ENCODE peak calls at places on chromosomes 5 and 9, in five cellular contexts. J is pancreas, K is SK-N-SH, X is heart right ventricle, D is PC-9. U is an unnamed sample.
A peak's percentile ranks its signal among the peaks of the same experiment; 100 is the strongest.

GRCh38 chr5:77294212-77294611 is 83.7 kb downstream of the PDE8B start:
- DNase-seq in K (no peak), D (no peak), X (no peak), J (no peak), U (no peak)

GRCh38 chr9:92971776-92972175 is 24.5 kb downstream of the FGD3 start:
- DNase-seq in K (no peak), J (no peak), D (no peak), X (no peak), U (no peak)

GRCh38 chr5:140420226-140420570 is 18.6 kb downstream of the ANKHD1 start:
- DNase-seq in J (no peak), K (no peak), X (no peak), D (no peak), U (no peak)

GRCh38 chr5:33401482-33402390 is 39.0 kb upstream of the TARS1 start:
- DNase-seq in K (no peak), J (no peak), D (peak; percentile 76), X (no peak), U (no peak)

GRCh38 chr9:19440376-19440775 is 31.6 kb downstream of the ACER2 start:
- DNase-seq in D (no peak), K (no peak), X (no peak), J (no peak), U (no peak)

GRCh38 chr9:3136999-3137675 is 293.2 kb upstream of the PUM3 start:
- DNase-seq in D (no peak), J (no peak), X (no peak), K (no peak), U (no peak)

GRCh38 chr5:23284656-23285055 is 222.8 kb upstream of the PRDM9 start:
- DNase-seq in X (no peak), J (no peak), K (no peak), D (no peak), U (no peak)

GRCh38 chr5:137710086-137710485 is 25.8 kb downstream of the KLHL3 start:
- DNase-seq in K (no peak), D (no peak), J (no peak), X (no peak), U (no peak)

GRCh38 chr9:117709936-117710335 is 5.7 kb downstream of the TLR4 start:
- DNase-seq in J (no peak), D (no peak), K (no peak), X (no peak), U (no peak)

GRCh38 chr5:8184455-8185063 is 315.6 kb downstream of the MTRR start:
- DNase-seq in X (no peak), D (peak; percentile 53), K (peak; percentile 51), J (peak; percentile 72), U (no peak)

GRCh38 chr5:137073192-137073591 is 425.9 kb downstream of the SPOCK1 start:
- DNase-seq in D (no peak), K (no peak), J (no peak), X (no peak), U (no peak)

GRCh38 chr9:135100241-135101067 is 13.0 kb downstream of the OLFM1 start:
- DNase-seq in J (no peak), D (no peak), K (no peak), X (no peak), U (no peak)

GRCh38 chr5:71482132-71482531 is 26.7 kb downstream of the BDP1 start:
- DNase-seq in J (no peak), K (no peak), D (peak; percentile 35), X (peak; percentile 14), U (no peak)

GRCh38 chr5:75611324-75612210 is at the start of gene ANKDD1B:
- DNase-seq in K (peak; percentile 23), D (peak; percentile 16), X (peak; percentile 14), J (peak; percentile 47), U (no peak)

GRCh38 chr5:72210913-72211670 is 103.8 kb downstream of the MAP1B start:
- DNase-seq in K (no peak), J (peak; percentile 62), X (peak; percentile 52), D (peak; percentile 50), U (no peak)

GRCh38 chr5:158992104-158992740 is 107.5 kb downstream of the EBF1 start:
- DNase-seq in K (no peak), J (no peak), X (no peak), D (no peak), U (no peak)

GRCh38 chr5:110054240-110054639 is 364.5 kb downstream of the MAN2A1 start:
- DNase-seq in X (peak; percentile 25), D (no peak), K (peak; percentile 10), J (no peak), U (peak; percentile 36)

GRCh38 chr5:149221326-149221725 is 50.3 kb upstream of the AFAP1L1 start:
- DNase-seq in X (no peak), K (no peak), J (no peak), D (no peak), U (no peak)

GRCh38 chr9:15187589-15187988 is 119.4 kb downstream of the TTC39B start:
- DNase-seq in J (no peak), K (no peak), X (no peak), D (no peak), U (no peak)

GRCh38 chr9:113913426-113914195 is 37.5 kb downstream of the ZNF618 start:
- DNase-seq in X (no peak), D (no peak), J (no peak), K (no peak), U (no peak)

GRCh38 chr5:157148734-157149615 is 6.3 kb upstream of the MED7 start:
- DNase-seq in X (peak; percentile 68), J (peak; percentile 33), D (peak; percentile 54), K (peak; percentile 65), U (peak; percentile 74)

GRCh38 chr5:66945389-66946349 is 250.9 kb downstream of the CD180 start:
- DNase-seq in X (no peak), D (no peak), K (no peak), J (no peak), U (no peak)

GRCh38 chr5:73232266-73233041 is 59.5 kb downstream of the TMEM174 start:
- DNase-seq in J (no peak), X (no peak), D (no peak), K (peak; percentile 44), U (no peak)

GRCh38 chr5:73233461-73234151 is 60.6 kb downstream of the TMEM174 start:
- DNase-seq in D (no peak), X (no peak), J (no peak), K (peak; percentile 74), U (no peak)

GRCh38 chr5:73234156-73234555 is 61.2 kb downstream of the TMEM174 start:
- DNase-seq in J (no peak), X (no peak), K (no peak), D (no peak), U (no peak)

GRCh38 chr5:73231245-73231778 is 58.3 kb downstream of the TMEM174 start:
- DNase-seq in X (no peak), K (no peak), J (no peak), D (no peak), U (no peak)

GRCh38 chr5:73233053-73233460 is 60.1 kb downstream of the TMEM174 start:
- DNase-seq in D (no peak), J (no peak), K (no peak), X (no peak), U (no peak)
- H3K4me3 ChIP-seq in D (no peak overlapping the region), J (peak overlapping the region; percentile 52), K (no peak overlapping the region), X (peak overlapping the region; percentile 49), U (peak overlapping the region; percentile 45)

GRCh38 chr5:143064661-143065060 is 294.5 kb downstream of the ARHGAP26 start:
- DNase-seq in K (no peak), D (no peak), J (no peak), X (no peak), U (no peak)

GRCh38 chr5:143061161-143061945 is 291.2 kb downstream of the ARHGAP26 start:
- DNase-seq in J (no peak), D (no peak), X (no peak), K (no peak), U (no peak)

GRCh38 chr5:143064207-143064606 is 294.0 kb downstream of the ARHGAP26 start:
- DNase-seq in X (no peak), J (no peak), K (no peak), D (no peak), U (no peak)

GRCh38 chr5:143063175-143063970 is 293.2 kb downstream of the ARHGAP26 start:
- DNase-seq in X (peak; percentile 77), J (no peak), K (no peak), D (no peak), U (no peak)

DNA sequence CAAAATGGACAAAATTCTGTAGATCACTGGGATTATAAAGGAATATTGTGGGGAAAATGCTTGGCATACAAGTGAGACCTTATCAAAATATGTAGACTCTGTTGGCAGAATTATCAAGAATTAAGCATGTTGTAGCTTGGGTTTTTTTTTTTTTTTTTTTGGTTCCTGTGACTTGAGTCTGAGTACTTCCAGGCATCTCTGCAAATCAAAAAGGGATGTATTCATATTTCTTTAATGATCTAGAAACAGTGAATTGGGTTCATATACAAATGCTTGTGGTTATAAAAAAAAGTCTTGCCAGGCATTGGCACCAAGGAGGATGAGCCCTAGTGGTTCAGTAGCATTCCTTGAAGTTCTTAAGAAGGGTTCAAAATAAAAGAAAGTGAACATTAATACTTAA is 292.2 kb downstream of the ARHGAP26 start:
- DNase-seq in K (no peak), D (no peak), J (no peak), X (no peak), U (no peak)
- H3K4me1 ChIP-seq in K (peaks cover 41% of the 10 kb centered on the region), D (peaks cover 11% of the 10 kb centered on the region), J (no peaks in the 10 kb centered on the region), X (peaks cover 83% of the 10 kb centered on the region), U (no peaks in the 10 kb centered on the region)

DNA sequence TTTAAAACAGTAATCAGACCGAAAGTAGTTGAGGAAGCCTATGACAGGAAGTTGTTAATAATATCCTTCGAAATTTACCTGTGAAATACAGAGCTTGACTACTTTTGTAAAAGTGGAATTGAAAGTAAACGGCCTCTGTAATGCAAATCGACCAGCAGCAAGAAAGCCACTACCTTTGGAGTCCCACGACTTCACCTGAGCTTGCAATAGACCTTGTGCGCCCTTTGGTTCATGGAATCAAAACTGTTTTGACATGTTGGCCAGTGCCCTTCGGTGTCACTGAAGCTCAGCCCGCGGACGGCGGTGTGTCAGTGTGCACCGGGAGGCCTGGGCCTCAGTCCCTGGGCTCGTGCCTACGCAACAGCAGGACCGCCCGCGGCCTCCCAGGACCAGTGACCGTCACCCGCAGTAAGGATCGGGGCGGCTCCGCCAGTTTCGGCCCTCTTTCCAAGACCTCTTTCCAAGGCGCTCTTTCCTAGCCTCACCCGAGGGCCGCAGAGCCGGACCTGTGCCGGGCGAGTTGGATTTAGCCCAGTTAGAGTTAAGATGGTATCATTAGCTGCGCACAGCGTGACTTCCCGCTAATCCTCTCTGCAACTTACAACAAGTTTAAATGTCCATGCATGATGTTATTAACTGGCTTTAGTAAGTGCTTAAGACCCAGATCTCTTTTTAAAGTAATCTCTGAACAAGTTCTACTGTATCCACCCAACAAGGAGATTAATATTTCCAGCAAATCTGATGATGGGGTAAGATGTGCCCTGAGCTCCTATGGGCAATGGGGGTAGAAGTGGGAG is 223.3 kb downstream of the MEF2C start:
- DNase-seq in J (no peak), D (no peak), X (no peak), K (no peak), U (no peak)
- H3K4me3 ChIP-seq in J (no peak overlapping the region), D (no peak overlapping the region), X (no peak overlapping the region), K (no peak overlapping the region), U (no peak overlapping the region)

DNA sequence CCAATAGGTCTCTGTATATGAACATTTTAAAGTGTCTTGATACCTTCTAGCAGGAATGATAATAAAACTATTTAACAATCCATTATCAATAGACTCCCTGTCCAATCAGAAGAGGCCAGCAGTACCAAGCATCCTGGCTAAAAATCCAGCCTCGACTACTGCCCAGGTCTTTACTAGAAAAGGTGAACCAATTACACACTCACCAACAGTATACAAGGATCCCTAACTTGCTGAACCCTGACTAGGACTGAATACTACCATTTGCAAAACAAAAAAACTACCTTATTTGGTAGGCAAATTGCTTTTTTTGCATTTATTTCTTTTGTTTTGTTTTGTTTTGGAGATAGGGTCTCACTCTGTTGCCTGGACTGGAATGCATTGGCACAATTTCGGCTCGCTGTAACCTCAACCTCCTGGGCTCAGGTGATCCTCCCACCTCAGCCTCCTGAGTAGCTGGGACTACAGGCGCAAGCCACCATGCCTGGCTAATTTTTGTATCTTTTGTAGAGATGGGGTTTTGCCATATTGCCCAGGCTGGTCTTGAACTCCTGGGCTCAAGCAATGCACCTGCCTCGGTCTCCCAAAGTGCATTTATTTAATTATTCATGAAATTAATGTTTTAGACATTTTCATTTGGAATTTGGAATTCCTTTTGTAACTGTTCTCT is 27.5 kb downstream of the FNBP1 start:
- DNase-seq in J (no peak), X (no peak), D (no peak), K (no peak), U (no peak)
- H3K4me1 ChIP-seq in J (no peaks in the 10 kb centered on the region), X (peaks cover under 1% of the 10 kb centered on the region), D (peaks cover under 1% of the 10 kb centered on the region), K (no peaks in the 10 kb centered on the region), U (peaks cover 6% of the 10 kb centered on the region)

U was measured in effector memory CD4-positive, alpha-beta T cell.